ENCODE peak calls at places on chromosomes 12 and 14, in five cellular contexts. B is mammary epithelial cell, X is amniotic stem cell, S is fibroblast of mammary gland, A is astrocyte of the cerebellum. R is an unnamed sample.

GRCh38 chr14:68168460-68169109 is 349.0 kb downstream of the RAD51B start:
- DNase-seq in B (no peak), S (no peak), X (no peak), A (no peak), R (no peak)

GRCh38 chr12:31524791-31525495 is 66.0 kb downstream of the DENND5B start:
- DNase-seq in A (no peak), X (no peak), S (peak), B (peak), R (no peak)

GRCh38 chr12:33588082-33588712 is 148.6 kb upstream of the SYT10 start:
- DNase-seq in A (no peak), S (peak), B (peak), X (no peak), R (no peak)

GRCh38 chr14:91111443-91111842 is 2.4 kb upstream of the DGLUCY start:
- DNase-seq in A (no peak), S (no peak), X (no peak), B (peak), R (no peak)

GRCh38 chr12:46661161-46661845 is 164.5 kb downstream of the SLC38A4 start:
- DNase-seq in A (peak), X (peak), S (peak), B (peak), R (peak)

GRCh38 chr12:53560386-53560785 is 53.1 kb upstream of the NPFF start:
- DNase-seq in S (peak), A (peak), B (no peak), X (peak), R (peak)

GRCh38 chr14:92924247-92924646 is 1.3 kb downstream of the CHGA start:
- DNase-seq in S (no peak), A (no peak), B (no peak), X (no peak), R (no peak)

GRCh38 chr12:100716658-100716948 is 78.0 kb upstream of the ANO4 start:
- DNase-seq in S (no peak), B (no peak), A (no peak), X (no peak), R (no peak)

GRCh38 chr12:57280234-57281062 is 29.5 kb upstream of the STAC3 start:
- DNase-seq in X (peak), S (peak), B (peak), A (peak), R (peak)

GRCh38 chr14:100972134-100972905 is 68.8 kb upstream of the RTL1 start:
- DNase-seq in S (peak), B (peak), A (no peak), X (no peak), R (no peak)

GRCh38 chr12:56645201-56645716 is 525 bp downstream of the ATP5F1B start:
- DNase-seq in S (peak), X (no peak), B (no peak), A (no peak), R (no peak)